ENCODE peak calls at places on chromosomes 5 and 9, in nine cellular contexts. L is tibial nerve, P is HFFc6, A is heart left ventricle, N is nephron progenitor cell, M is bronchial epithelial cell, U is CD14-positive monocyte, B is GM12865, F is AG10803. I is an unnamed sample.

GRCh38 chr9:86128235-86128822 is 29.0 kb upstream of the GOLM1 start:
- DNase-seq in B (no peak), A (no peak), N (no peak), P (no peak), L (no peak), F (no peak), U (no peak), M (no peak), I (no peak)

GRCh38 chr5:67094476-67095300 is 101.9 kb downstream of the CD180 start:
- DNase-seq in F (peak; percentile 56), P (peak; percentile 53), L (no peak), M (peak; percentile 86), B (no peak), N (no peak), A (peak; percentile 26), U (no peak), I (no peak)

GRCh38 chr9:89817186-89817960 is 212.6 kb downstream of the GADD45G start:
- DNase-seq in L (no peak), P (no peak), N (no peak), M (no peak), U (no peak), B (no peak), A (no peak), F (no peak), I (no peak)

GRCh38 chr5:113336975-113337374 is 97.8 kb downstream of the TSSK1B start:
- DNase-seq in L (no peak), M (peak; percentile 61), N (no peak), P (peak; percentile 61), B (peak; percentile 40), U (no peak), A (peak; percentile 40), F (peak; percentile 43), I (no peak)

GRCh38 chr9:36091028-36091953 is 45.2 kb upstream of the GLIPR2 start:
- DNase-seq in N (peak; percentile 10), B (no peak), L (no peak), U (no peak), M (peak; percentile 38), A (no peak), F (peak; percentile 82), P (peak; percentile 55), I (no peak)

GRCh38 chr9:85600675-85601263 is 141.0 kb downstream of the AGTPBP1 start:
- DNase-seq in F (peak; percentile 8), P (no peak), M (no peak), N (no peak), B (no peak), U (no peak), L (no peak), A (peak; percentile 29), I (no peak)

GRCh38 chr9:136511670-136512592 is 29.1 kb upstream of the SEC16A start:
- DNase-seq in F (no peak), U (no peak), A (peak; percentile 90), M (no peak), L (no peak), P (no peak), N (no peak), B (no peak), I (no peak)

GRCh38 chr9:14313951-14314423 is at the start of gene NFIB:
- DNase-seq in P (no peak), A (peak; percentile 73), M (no peak), F (no peak), U (no peak), N (peak; percentile 65), B (no peak), L (peak; percentile 15), I (peak; percentile 37)

GRCh38 chr9:93320591-93321219 is 130.8 kb upstream of the FAM120A start:
- DNase-seq in N (no peak), A (no peak), U (no peak), M (no peak), F (no peak), P (no peak), B (no peak), L (no peak), I (no peak)

GRCh38 chr5:168312606-168313297 is 21.3 kb downstream of the WWC1 start:
- DNase-seq in L (no peak), U (no peak), N (no peak), P (no peak), B (no peak), M (no peak), A (no peak), F (no peak), I (no peak)

GRCh38 chr5:92391-93220 is 638 bp downstream of the PLEKHG4B start:
- DNase-seq in U (no peak), F (no peak), L (no peak), B (no peak), N (peak; percentile 51), M (no peak), A (no peak), P (no peak), I (no peak)

GRCh38 chr9:81224166-81224858 is 465.0 kb downstream of the TLE1 start:
- DNase-seq in M (no peak), P (no peak), A (no peak), F (no peak), B (no peak), L (no peak), N (no peak), U (no peak), I (no peak)
- TF ChIP-seq CTCF in M (no peak), P (no peak), A (no peak), F (no peak), B (no peak), L (no peak), N (no peak), U (no peak), I (no peak)

GRCh38 chr5:139368613-139369012 is 14.5 kb downstream of the SLC23A1 start:
- DNase-seq in P (no peak), U (no peak), M (no peak), F (no peak), L (no peak), A (no peak), N (no peak), B (no peak), I (no peak)
- TF ChIP-seq CTCF in P (peak; percentile 20), U (no peak), M (no peak), F (no peak), L (no peak), A (no peak), N (no peak), B (peak; percentile 2), I (no peak)

DNA sequence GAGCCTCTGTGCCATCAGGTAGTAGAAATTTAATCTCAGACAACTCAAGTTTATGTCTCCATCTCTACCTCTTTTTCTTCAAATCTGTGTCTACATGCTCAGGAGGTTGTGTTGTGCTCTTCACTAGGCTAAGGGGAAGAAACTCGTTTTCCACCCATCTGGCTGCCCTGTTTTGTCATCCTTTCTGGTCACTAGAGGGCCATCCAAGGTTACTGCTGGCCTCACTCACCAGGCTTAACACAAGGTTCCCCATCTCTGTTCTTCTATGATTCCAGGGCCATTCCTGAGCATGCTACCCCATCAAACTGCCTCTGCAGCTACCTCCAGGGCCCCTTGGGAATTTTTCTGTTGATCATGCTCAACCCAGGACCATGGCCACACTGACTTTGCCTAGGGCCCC is 213.3 kb upstream of the FBXL7 start:
- DNase-seq in N (no peak), M (no peak), L (no peak), B (no peak), P (no peak), U (no peak), F (peak; percentile 10), A (no peak), I (no peak)
- TF ChIP-seq CTCF in N (no peak), M (no peak), L (no peak), B (no peak), P (peak; percentile 15), U (no peak), F (peak; percentile 33), A (peak; percentile 34), I (peak; percentile 42)

GRCh38 chr5:136467632-136468031 is 102.3 kb upstream of the TRPC7 start:
- DNase-seq in U (no peak), N (no peak), P (no peak), L (no peak), A (no peak), M (no peak), B (no peak), F (no peak), I (no peak)
- TF ChIP-seq CTCF in U (no peak), N (no peak), P (no peak), L (no peak), A (no peak), M (no peak), B (no peak), F (no peak), I (no peak)

DNA sequence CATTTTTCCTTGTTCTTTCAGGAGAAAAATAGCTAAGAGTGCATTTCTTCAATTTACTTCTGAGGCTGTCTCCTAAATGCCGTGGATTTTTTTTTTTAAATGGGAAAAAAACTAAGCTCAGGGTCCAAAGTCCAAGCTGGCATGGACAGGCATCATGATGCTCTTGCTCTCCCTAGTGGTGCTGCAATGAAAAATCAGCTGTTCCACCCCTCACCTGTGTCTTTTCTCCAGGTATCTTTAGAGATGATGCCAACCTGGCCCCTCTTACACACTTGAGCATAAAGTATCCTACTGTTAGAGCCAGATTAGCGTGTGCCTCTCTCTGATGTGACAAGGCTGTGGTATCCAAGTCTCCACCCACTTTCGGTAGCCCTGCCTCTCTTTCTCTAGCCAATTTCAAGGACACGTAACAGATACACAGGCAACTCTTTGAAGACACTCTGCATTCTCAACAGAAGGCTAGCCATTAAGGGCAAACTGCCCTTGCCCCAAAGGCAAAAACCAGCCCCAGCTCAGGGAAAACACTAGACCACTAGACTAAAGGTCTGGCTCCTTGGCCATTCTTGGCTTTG is 208.8 kb downstream of the SAXO1 start:
- DNase-seq in N (no peak), A (no peak), L (no peak), U (no peak), B (peak; percentile 6), P (no peak), M (peak; percentile 2), F (no peak), I (no peak)
- TF ChIP-seq CTCF in N (no peak), A (no peak), L (no peak), U (no peak), B (peak; percentile 35), P (peak; percentile 55), M (peak; percentile 52), F (peak; percentile 50), I (peak; percentile 64)

GRCh38 chr5:43484049-43484849 is 584 bp upstream of the TMEM267 start:
- DNase-seq in N (peak; percentile 83), M (peak; percentile 72), B (peak; percentile 92), U (peak; percentile 70), P (peak; percentile 87), F (peak; percentile 83), A (peak; percentile 84), L (peak; percentile 44), I (peak; percentile 73)
- TF ChIP-seq CTCF in N (peak; percentile 62), M (peak; percentile 74), B (peak; percentile 70), U (peak; percentile 89), P (peak; percentile 84), F (peak; percentile 57), A (peak; percentile 54), L (peak; percentile 77), I (peak; percentile 77)

I was measured in progenitor cell of endocrine pancreas.